ENCODE peak calls at places on chromosomes 4 and X, in five cellular contexts. M, H, L, F and B are unnamed samples.

GRCh38 chr4:184805462-184806245 is 20.1 kb downstream of the ACSL1 start:
- DNase-seq in M (no peak), H (peak; percentile 45), L (peak; percentile 44), F (peak; percentile 83), B (peak; percentile 31)

GRCh38 chrX:10906861-10907260 is 204.3 kb upstream of the HCCS start:
- DNase-seq in M (no peak), H (no peak), L (no peak), F (no peak), B (no peak)

GRCh38 chr4:20773144-20773997 is 73.1 kb downstream of the PACRGL start:
- DNase-seq in M (peak; percentile 34), H (peak; percentile 54), L (peak; percentile 73), F (peak; percentile 41), B (no peak)

GRCh38 chrX:78199851-78200250 is 60.4 kb upstream of the TAF9B start:
- DNase-seq in M (no peak), H (peak; percentile 19), L (no peak), F (no peak), B (no peak)

GRCh38 chrX:118633530-118633929 is 93.9 kb upstream of the IL13RA1 start:
- DNase-seq in M (no peak), H (no peak), L (no peak), F (no peak), B (no peak)

GRCh38 chrX:1163231-1163630 is 49.2 kb downstream of the CRLF2 start:
- DNase-seq in M (no peak), H (no peak), L (no peak), F (no peak), B (no peak)

GRCh38 chr4:39613093-39613656 is 25.5 kb downstream of the SMIM14 start:
- DNase-seq in M (no peak), H (no peak), L (no peak), F (no peak), B (no peak)

GRCh38 chrX:141760761-141761160 is 62.2 kb upstream of the SPANXD start:
- DNase-seq in M (no peak), H (peak; percentile 46), L (no peak), F (no peak), B (no peak)

GRCh38 chrX:13103111-13103913 is 58.9 kb upstream of the FAM9C start:
- DNase-seq in M (no peak), H (no peak), L (no peak), F (no peak), B (no peak)

GRCh38 chr4:112060212-112060611 is 85.0 kb upstream of the FAM241A start:
- DNase-seq in M (no peak), H (no peak), L (no peak), F (no peak), B (no peak)

GRCh38 chrX:16319929-16320328 is 152.6 kb downstream of the MAGEB17 start:
- DNase-seq in M (peak; percentile 13), H (no peak), L (no peak), F (no peak), B (no peak)

GRCh38 chrX:108139303-108139702 is 47.7 kb downstream of the ATG4A start:
- DNase-seq in M (no peak), H (no peak), L (peak; percentile 35), F (no peak), B (no peak)

GRCh38 chr4:146959692-146960091 is 14.0 kb upstream of the TTC29 start:
- DNase-seq in M (no peak), H (no peak), L (no peak), F (no peak), B (no peak)

GRCh38 chr4:69909195-69909594 is 21.7 kb upstream of the CSN1S1 start:
- DNase-seq in M (no peak), H (no peak), L (no peak), F (no peak), B (no peak)

GRCh38 chr4:142696334-142697122 is 149.6 kb downstream of the INPP4B start:
- DNase-seq in M (no peak), H (no peak), L (no peak), F (no peak), B (no peak)

GRCh38 chr4:8419222-8420041 is 21.1 kb downstream of the ACOX3 start:
- DNase-seq in M (no peak), H (no peak), L (no peak), F (no peak), B (no peak)

GRCh38 chrX:154313147-154313546 is 17.6 kb downstream of the TKTL1 start:
- DNase-seq in M (no peak), H (no peak), L (no peak), F (no peak), B (no peak)

GRCh38 chr4:3729188-3729884 is 36.8 kb upstream of the ADRA2C start:
- DNase-seq in M (no peak), H (no peak), L (no peak), F (no peak), B (no peak)

GRCh38 chr4:57119054-57119651 is 9.0 kb upstream of the IGFBP7 start:
- DNase-seq in M (peak; percentile 74), H (peak; percentile 82), L (no peak), F (no peak), B (no peak)

GRCh38 chrX:38215141-38215540 is 5.5 kb downstream of the SRPX start:
- DNase-seq in M (no peak), H (peak; percentile 74), L (no peak), F (no peak), B (no peak)

GRCh38 chrX:12115377-12115776 is 22.9 kb upstream of the FRMPD4 start:
- DNase-seq in M (no peak), H (no peak), L (peak; percentile 56), F (no peak), B (no peak)

GRCh38 chrX:69031181-69031580 is 134.1 kb downstream of the PJA1 start:
- DNase-seq in M (no peak), H (no peak), L (peak; percentile 71), F (peak; percentile 24), B (no peak)

DNA sequence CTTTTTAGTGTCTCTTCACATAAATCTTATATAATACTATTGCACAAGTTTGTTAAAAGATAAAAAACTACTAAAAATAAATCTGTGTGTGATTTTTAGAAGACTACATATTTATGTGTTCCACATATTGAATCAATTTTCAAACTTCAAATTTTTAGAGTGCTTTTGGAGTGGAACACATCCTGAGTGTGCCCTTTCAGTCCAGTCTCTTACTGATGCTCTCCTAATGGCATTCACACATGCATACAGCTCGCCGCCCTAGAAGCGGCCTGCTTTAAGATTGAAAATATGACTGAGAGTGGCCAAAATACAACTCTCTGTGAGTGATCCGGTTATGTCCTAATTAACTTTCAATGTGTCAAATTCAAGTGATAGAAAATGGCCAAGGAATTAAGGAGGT is 628.8 kb downstream of the ANKRD50 start:
- DNase-seq in M (no peak), H (no peak), L (no peak), F (no peak), B (no peak)
- H3K27ac ChIP-seq in M (no peak overlapping the region), H (no peak overlapping the region), L (no peak overlapping the region), F (no peak overlapping the region), B (no peak overlapping the region)

GRCh38 chr4:38078590-38079381 is 118.6 kb downstream of the PTTG2 start:
- DNase-seq in M (peak; percentile 67), H (peak; percentile 61), L (no peak), F (no peak), B (no peak)
- H3K27ac ChIP-seq in M (peak overlapping the region; percentile 94), H (peak overlapping the region; percentile 91), L (no peak overlapping the region), F (peak overlapping the region; percentile 57), B (no peak overlapping the region)

DNA sequence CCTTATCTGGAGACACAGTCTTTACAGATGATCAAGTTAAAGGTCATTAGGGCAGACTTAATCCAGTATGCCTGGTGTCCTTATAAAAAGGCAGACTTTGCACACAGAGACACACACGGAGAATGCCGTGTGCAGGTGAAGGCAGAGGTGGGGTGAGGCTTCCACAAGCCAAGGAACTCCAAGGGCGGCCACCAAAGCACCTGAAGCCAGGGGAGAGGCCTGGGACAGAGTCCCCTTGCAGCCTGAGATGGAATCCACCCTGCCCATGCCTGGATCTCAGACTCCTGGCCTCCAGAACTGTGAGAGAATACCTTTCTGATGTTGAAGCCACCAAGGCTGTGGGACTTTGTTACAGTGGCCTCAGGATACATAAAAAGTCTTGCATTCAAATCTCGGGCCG is 26.1 kb upstream of the SORCS2 start:
- DNase-seq in M (no peak), H (no peak), L (peak; percentile 12), F (no peak), B (no peak)
- H3K27ac ChIP-seq in M (no peak overlapping the region), H (no peak overlapping the region), L (no peak overlapping the region), F (no peak overlapping the region), B (no peak overlapping the region)

GRCh38 chr4:183591301-183591700 is 67.7 kb downstream of the RWDD4 start:
- DNase-seq in M (no peak), H (peak; percentile 37), L (no peak), F (no peak), B (no peak)

GRCh38 chr4:183588691-183589090 is 70.3 kb downstream of the RWDD4 start:
- DNase-seq in M (no peak), H (no peak), L (no peak), F (no peak), B (no peak)

GRCh38 chr4:183588169-183588675 is 70.8 kb downstream of the RWDD4 start:
- DNase-seq in M (peak; percentile 11), H (no peak), L (no peak), F (no peak), B (no peak)

GRCh38 chr4:183589710-183590109 is 69.3 kb downstream of the RWDD4 start:
- DNase-seq in M (no peak), H (no peak), L (no peak), F (no peak), B (no peak)

DNA sequence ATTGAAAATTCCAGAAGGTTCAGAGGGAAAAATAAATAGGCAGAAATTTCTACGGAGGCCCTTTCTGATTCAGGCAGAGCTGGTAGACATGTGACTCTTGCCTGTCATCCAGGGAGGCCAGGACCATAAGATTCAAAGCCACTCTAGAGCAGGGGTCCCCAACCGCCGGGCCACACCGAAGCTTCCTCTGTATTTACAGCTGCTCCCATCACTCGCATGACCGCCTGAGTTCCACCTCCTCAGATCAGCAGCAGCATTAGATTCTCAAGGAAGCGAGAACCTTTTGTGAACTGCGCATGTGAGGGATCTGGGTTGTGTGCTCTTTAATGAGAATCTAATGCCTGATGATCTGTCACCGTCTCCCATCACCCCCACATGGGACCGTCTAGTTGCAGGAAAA is 72.2 kb downstream of the RWDD4 start:
- DNase-seq in M (no peak), H (no peak), L (no peak), F (no peak), B (no peak)
- H3K27ac ChIP-seq in M (no peak overlapping the region), H (no peak overlapping the region), L (no peak overlapping the region), F (no peak overlapping the region), B (no peak overlapping the region)

GRCh38 chr4:2489081-2489805 is 20.3 kb downstream of the RNF4 start:
- DNase-seq in M (no peak), H (no peak), L (no peak), F (no peak), B (no peak)
- H3K27ac ChIP-seq in M (no peak overlapping the region), H (no peak overlapping the region), L (no peak overlapping the region), F (peak overlapping the region; percentile 49), B (no peak overlapping the region)

DNA sequence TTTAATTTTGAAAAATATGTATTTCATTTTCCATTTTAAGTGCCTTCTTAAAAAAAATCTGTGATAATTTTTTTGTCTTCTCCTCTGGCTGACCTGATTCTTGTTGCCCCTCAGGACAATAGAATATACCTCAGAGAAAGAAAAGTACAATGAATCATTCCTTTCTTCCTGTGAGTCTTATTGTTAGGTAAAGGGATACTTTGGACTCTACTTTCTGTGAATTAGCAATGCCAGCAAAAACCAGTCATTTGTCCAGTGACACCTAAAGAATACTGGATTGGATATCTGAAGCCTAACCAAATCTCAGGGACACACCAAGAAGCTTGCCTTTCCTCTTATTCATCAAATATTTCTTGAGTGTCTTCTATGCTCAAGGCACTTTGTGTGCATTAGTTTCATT is 102.1 kb downstream of the AREG start:
- DNase-seq in M (no peak), H (no peak), L (no peak), F (no peak), B (no peak)
- H3K27ac ChIP-seq in M (no peak overlapping the region), H (no peak overlapping the region), L (no peak overlapping the region), F (no peak overlapping the region), B (no peak overlapping the region)